ENCODE peak calls at places on chromosomes 11 and 22, in seven cellular contexts. One of them, this sample, is unnamed.

GRCh38 chr11:125270711-125271110 is 106.2 kb downstream of the PKNOX2 start:
- DNase-seq in activated naive CD8-positive, alpha-beta T cell treated with anti-CD3 and anti-CD28 coated beads, Interleukin-2, amount 10 ng/mL, durations not matched to agents 7 days and 5 days: no peak
- DNase-seq in NCI-H2081: no peak
- DNase-seq in NCI-H1417: no peak
- DNase-seq in tibial artery: no peak
- DNase-seq in SK-N-SH: no peak
- DNase-seq in AG08396: no peak
- DNase-seq in this sample: no peak

GRCh38 chr11:61037694-61038093 is 64.6 kb upstream of the CD5 start:
- DNase-seq in SK-N-SH: no peak
- DNase-seq in AG08396: no peak
- DNase-seq in NCI-H2081: peak; percentile 12
- DNase-seq in tibial artery: no peak
- DNase-seq in NCI-H1417: no peak
- DNase-seq in activated naive CD8-positive, alpha-beta T cell treated with anti-CD3 and anti-CD28 coated beads, Interleukin-2, amount 10 ng/mL, durations not matched to agents 7 days and 5 days: no peak
- DNase-seq in this sample: no peak

GRCh38 chr11:117438371-117439000 is 110.8 kb downstream of the CEP164 start:
- DNase-seq in SK-N-SH: no peak
- DNase-seq in tibial artery: peak; percentile 40
- DNase-seq in NCI-H2081: no peak
- DNase-seq in activated naive CD8-positive, alpha-beta T cell treated with anti-CD3 and anti-CD28 coated beads, Interleukin-2, amount 10 ng/mL, durations not matched to agents 7 days and 5 days: no peak
- DNase-seq in AG08396: no peak
- DNase-seq in NCI-H1417: no peak
- DNase-seq in this sample: no peak

GRCh38 chr22:39594411-39594810 is 23.9 kb downstream of the CACNA1I start:
- DNase-seq in NCI-H2081: no peak
- DNase-seq in tibial artery: no peak
- DNase-seq in NCI-H1417: peak; percentile 22
- DNase-seq in activated naive CD8-positive, alpha-beta T cell treated with anti-CD3 and anti-CD28 coated beads, Interleukin-2, amount 10 ng/mL, durations not matched to agents 7 days and 5 days: no peak
- DNase-seq in AG08396: no peak
- DNase-seq in SK-N-SH: no peak
- DNase-seq in this sample: no peak

GRCh38 chr22:27804683-27805297 is 3.2 kb upstream of the MN1 start:
- DNase-seq in tibial artery: peak; percentile 85
- DNase-seq in NCI-H2081: peak; percentile 61
- DNase-seq in AG08396: peak; percentile 83
- DNase-seq in SK-N-SH: peak; percentile 66
- DNase-seq in activated naive CD8-positive, alpha-beta T cell treated with anti-CD3 and anti-CD28 coated beads, Interleukin-2, amount 10 ng/mL, durations not matched to agents 7 days and 5 days: peak; percentile 59
- DNase-seq in NCI-H1417: peak; percentile 62
- DNase-seq in this sample: peak; percentile 81

GRCh38 chr11:93497575-93497974 is 45.6 kb downstream of the SMCO4 start:
- DNase-seq in AG08396: no peak
- DNase-seq in SK-N-SH: no peak
- DNase-seq in tibial artery: no peak
- DNase-seq in activated naive CD8-positive, alpha-beta T cell treated with anti-CD3 and anti-CD28 coated beads, Interleukin-2, amount 10 ng/mL, durations not matched to agents 7 days and 5 days: no peak
- DNase-seq in NCI-H1417: no peak
- DNase-seq in NCI-H2081: no peak
- DNase-seq in this sample: no peak

GRCh38 chr11:114040706-114041211 is 18.8 kb upstream of the ZBTB16 start:
- DNase-seq in SK-N-SH: no peak
- DNase-seq in NCI-H2081: no peak
- DNase-seq in AG08396: no peak
- DNase-seq in activated naive CD8-positive, alpha-beta T cell treated with anti-CD3 and anti-CD28 coated beads, Interleukin-2, amount 10 ng/mL, durations not matched to agents 7 days and 5 days: no peak
- DNase-seq in NCI-H1417: no peak
- DNase-seq in tibial artery: no peak
- DNase-seq in this sample: peak; percentile 73

GRCh38 chr11:111736621-111737055 is 29.6 kb downstream of the PPP2R1B start:
- DNase-seq in AG08396: no peak
- DNase-seq in SK-N-SH: no peak
- DNase-seq in activated naive CD8-positive, alpha-beta T cell treated with anti-CD3 and anti-CD28 coated beads, Interleukin-2, amount 10 ng/mL, durations not matched to agents 7 days and 5 days: no peak
- DNase-seq in NCI-H2081: no peak
- DNase-seq in tibial artery: no peak
- DNase-seq in NCI-H1417: no peak
- DNase-seq in this sample: no peak

GRCh38 chr22:28930357-28931007 is 47.1 kb downstream of the ZNRF3 start:
- DNase-seq in activated naive CD8-positive, alpha-beta T cell treated with anti-CD3 and anti-CD28 coated beads, Interleukin-2, amount 10 ng/mL, durations not matched to agents 7 days and 5 days: no peak
- DNase-seq in NCI-H1417: no peak
- DNase-seq in NCI-H2081: no peak
- DNase-seq in SK-N-SH: no peak
- DNase-seq in AG08396: no peak
- DNase-seq in tibial artery: no peak
- DNase-seq in this sample: no peak

GRCh38 chr22:39388261-39389011 is 11.1 kb upstream of the TAB1 start:
- DNase-seq in NCI-H2081: no peak
- DNase-seq in SK-N-SH: peak; percentile 96
- DNase-seq in activated naive CD8-positive, alpha-beta T cell treated with anti-CD3 and anti-CD28 coated beads, Interleukin-2, amount 10 ng/mL, durations not matched to agents 7 days and 5 days: peak; percentile 83
- DNase-seq in tibial artery: peak; percentile 83
- DNase-seq in AG08396: peak; percentile 98
- DNase-seq in NCI-H1417: peak; percentile 70
- DNase-seq in this sample: peak; percentile 85

GRCh38 chr11:109089144-109089543 is 332.8 kb upstream of the C11orf87 start:
- DNase-seq in tibial artery: no peak
- DNase-seq in NCI-H1417: no peak
- DNase-seq in SK-N-SH: no peak
- DNase-seq in NCI-H2081: no peak
- DNase-seq in AG08396: no peak
- DNase-seq in activated naive CD8-positive, alpha-beta T cell treated with anti-CD3 and anti-CD28 coated beads, Interleukin-2, amount 10 ng/mL, durations not matched to agents 7 days and 5 days: no peak
- DNase-seq in this sample: no peak

GRCh38 chr11:9852465-9852864 is 188.6 kb downstream of the SWAP70 start:
- DNase-seq in tibial artery: no peak
- DNase-seq in SK-N-SH: no peak
- DNase-seq in activated naive CD8-positive, alpha-beta T cell treated with anti-CD3 and anti-CD28 coated beads, Interleukin-2, amount 10 ng/mL, durations not matched to agents 7 days and 5 days: no peak
- DNase-seq in AG08396: no peak
- DNase-seq in NCI-H2081: no peak
- DNase-seq in NCI-H1417: no peak
- DNase-seq in this sample: no peak

GRCh38 chr22:23696326-23696851 is 5.6 kb downstream of the RGL4 start:
- DNase-seq in tibial artery: no peak
- DNase-seq in SK-N-SH: no peak
- DNase-seq in NCI-H1417: no peak
- DNase-seq in NCI-H2081: no peak
- DNase-seq in activated naive CD8-positive, alpha-beta T cell treated with anti-CD3 and anti-CD28 coated beads, Interleukin-2, amount 10 ng/mL, durations not matched to agents 7 days and 5 days: peak; percentile 76
- DNase-seq in AG08396: no peak
- DNase-seq in this sample: peak; percentile 71

GRCh38 chr11:61345170-61345610 is 12.2 kb downstream of the TKFC start:
- DNase-seq in AG08396: no peak
- DNase-seq in SK-N-SH: peak; percentile 92
- DNase-seq in activated naive CD8-positive, alpha-beta T cell treated with anti-CD3 and anti-CD28 coated beads, Interleukin-2, amount 10 ng/mL, durations not matched to agents 7 days and 5 days: no peak
- DNase-seq in tibial artery: no peak
- DNase-seq in NCI-H2081: no peak
- DNase-seq in NCI-H1417: no peak
- DNase-seq in this sample: no peak

GRCh38 chr11:74409633-74410032 is 11.4 kb upstream of the PGM2L1 start:
- DNase-seq in AG08396: no peak
- DNase-seq in activated naive CD8-positive, alpha-beta T cell treated with anti-CD3 and anti-CD28 coated beads, Interleukin-2, amount 10 ng/mL, durations not matched to agents 7 days and 5 days: no peak
- DNase-seq in NCI-H1417: no peak
- DNase-seq in NCI-H2081: no peak
- DNase-seq in SK-N-SH: no peak
- DNase-seq in tibial artery: no peak
- DNase-seq in this sample: no peak

GRCh38 chr11:29093416-29093815 is 923.4 kb downstream of the KCNA4 start:
- DNase-seq in activated naive CD8-positive, alpha-beta T cell treated with anti-CD3 and anti-CD28 coated beads, Interleukin-2, amount 10 ng/mL, durations not matched to agents 7 days and 5 days: no peak
- DNase-seq in AG08396: peak; percentile 31
- DNase-seq in SK-N-SH: no peak
- DNase-seq in tibial artery: no peak
- DNase-seq in NCI-H2081: no peak
- DNase-seq in NCI-H1417: no peak
- DNase-seq in this sample: no peak

GRCh38 chr11:2150206-2150847 is 10.7 kb downstream of the INS start:
- DNase-seq in activated naive CD8-positive, alpha-beta T cell treated with anti-CD3 and anti-CD28 coated beads, Interleukin-2, amount 10 ng/mL, durations not matched to agents 7 days and 5 days: no peak
- DNase-seq in NCI-H1417: peak; percentile 84
- DNase-seq in SK-N-SH: peak; percentile 76
- DNase-seq in tibial artery: no peak
- DNase-seq in NCI-H2081: peak; percentile 30
- DNase-seq in AG08396: peak; percentile 61
- DNase-seq in this sample: no peak

GRCh38 chr11:128536521-128536920 is 50.8 kb downstream of the ETS1 start:
- DNase-seq in SK-N-SH: no peak
- DNase-seq in AG08396: no peak
- DNase-seq in activated naive CD8-positive, alpha-beta T cell treated with anti-CD3 and anti-CD28 coated beads, Interleukin-2, amount 10 ng/mL, durations not matched to agents 7 days and 5 days: no peak
- DNase-seq in tibial artery: no peak
- DNase-seq in NCI-H1417: peak; percentile 22
- DNase-seq in NCI-H2081: no peak
- DNase-seq in this sample: no peak

GRCh38 chr11:58805065-58805464 is 39.4 kb downstream of the GLYATL2 start:
- DNase-seq in activated naive CD8-positive, alpha-beta T cell treated with anti-CD3 and anti-CD28 coated beads, Interleukin-2, amount 10 ng/mL, durations not matched to agents 7 days and 5 days: no peak
- DNase-seq in AG08396: peak; percentile 45
- DNase-seq in NCI-H1417: no peak
- DNase-seq in NCI-H2081: no peak
- DNase-seq in SK-N-SH: no peak
- DNase-seq in tibial artery: no peak
- DNase-seq in this sample: no peak

GRCh38 chr11:34650528-34650927 is 29.6 kb downstream of the EHF start:
- DNase-seq in NCI-H1417: no peak
- DNase-seq in tibial artery: no peak
- DNase-seq in NCI-H2081: no peak
- DNase-seq in SK-N-SH: no peak
- DNase-seq in AG08396: no peak
- DNase-seq in activated naive CD8-positive, alpha-beta T cell treated with anti-CD3 and anti-CD28 coated beads, Interleukin-2, amount 10 ng/mL, durations not matched to agents 7 days and 5 days: peak; percentile 59
- DNase-seq in this sample: no peak

GRCh38 chr11:132251095-132251494 is 880.7 kb downstream of the NTM start:
- DNase-seq in SK-N-SH: no peak
- DNase-seq in AG08396: no peak
- DNase-seq in NCI-H2081: peak; percentile 33
- DNase-seq in tibial artery: no peak
- DNase-seq in activated naive CD8-positive, alpha-beta T cell treated with anti-CD3 and anti-CD28 coated beads, Interleukin-2, amount 10 ng/mL, durations not matched to agents 7 days and 5 days: no peak
- DNase-seq in NCI-H1417: peak; percentile 32
- DNase-seq in this sample: no peak

GRCh38 chr11:34601085-34601444 is 19.8 kb upstream of the EHF start:
- DNase-seq in SK-N-SH: peak; percentile 51
- DNase-seq in tibial artery: no peak
- DNase-seq in NCI-H1417: no peak
- DNase-seq in AG08396: no peak
- DNase-seq in NCI-H2081: no peak
- DNase-seq in activated naive CD8-positive, alpha-beta T cell treated with anti-CD3 and anti-CD28 coated beads, Interleukin-2, amount 10 ng/mL, durations not matched to agents 7 days and 5 days: no peak
- DNase-seq in this sample: no peak

GRCh38 chr11:114124601-114125144 is 65.2 kb downstream of the ZBTB16 start:
- DNase-seq in NCI-H2081: no peak
- DNase-seq in AG08396: no peak
- DNase-seq in tibial artery: no peak
- DNase-seq in NCI-H1417: no peak
- DNase-seq in SK-N-SH: no peak
- DNase-seq in activated naive CD8-positive, alpha-beta T cell treated with anti-CD3 and anti-CD28 coated beads, Interleukin-2, amount 10 ng/mL, durations not matched to agents 7 days and 5 days: no peak
- DNase-seq in this sample: peak; percentile 62

This sample was measured in psoas muscle.